ENCODE peak calls at places on chromosomes 11 and 22, in seven cellular contexts. K is epithelial cell of prostate; I is activated gamma-delta T cell treated with anti-CD3 and anti-CD28 coated beads, Interleukin-2, amount 50 U/mL, for 16 hours; B is tibial artery; F is sciatic nerve; O is globus pallidus; H is activated CD4-positive, alpha-beta T cell treated with anti-CD3 and anti-CD28 coated beads for 4 hours. N is an unnamed sample.

GRCh38 chr22:48577014-48577690 is 1250.5 kb downstream of the BRD1 start:
- DNase-seq in K (no peak), I (no peak), B (no peak), F (no peak), O (no peak), H (no peak), N (no peak)

GRCh38 chr11:88507771-88508557 is 170.4 kb upstream of the CTSC start:
- DNase-seq in K (no peak), I (no peak), B (no peak), F (no peak), O (no peak), H (no peak), N (no peak)

GRCh38 chr11:70127653-70128434 is 49.7 kb downstream of the ANO1 start:
- DNase-seq in K (no peak), I (no peak), B (no peak), F (no peak), O (no peak), H (no peak), N (no peak)

GRCh38 chr11:71266114-71266833 is 13.9 kb upstream of the SHANK2 start:
- DNase-seq in K (no peak), I (no peak), B (no peak), F (no peak), O (no peak), H (no peak), N (peak; percentile 31)

GRCh38 chr22:20816559-20816958 is 42.1 kb downstream of the PI4KA start:
- DNase-seq in K (no peak), I (no peak), B (no peak), F (no peak), O (no peak), H (no peak), N (no peak)

GRCh38 chr11:87125257-87125656 is 87.5 kb downstream of the TMEM135 start:
- DNase-seq in K (peak; percentile 67), I (no peak), B (no peak), F (no peak), O (no peak), H (no peak), N (no peak)

GRCh38 chr11:2588809-2589537 is 110.8 kb downstream of the KCNQ1OT1 start:
- DNase-seq in K (no peak), I (no peak), B (no peak), F (peak; percentile 53), O (no peak), H (no peak), N (no peak)

GRCh38 chr11:2203440-2204259 is 32.0 kb upstream of the TH start:
- DNase-seq in K (no peak), I (no peak), B (peak; percentile 15), F (peak; percentile 51), O (no peak), H (no peak), N (no peak)

GRCh38 chr11:5250777-5251176 is 1.1 kb upstream of the HBG1 start:
- DNase-seq in K (no peak), I (no peak), B (no peak), F (no peak), O (no peak), H (no peak), N (no peak)